ENCODE peak calls at places on chromosomes 1 and 21, in six cellular contexts. Y is GM10248, P is NCI-H1105, Q is cardiac muscle cell, S is left ventricle myocardium superior, I is cardiac fibroblast. Z is an unnamed sample.

GRCh38 chr1:69613414-69613813 is 45.7 kb downstream of the LRRC7 start:
- DNase-seq in Q (no peak), Y (no peak), I (no peak), S (no peak), P (no peak), Z (no peak)

GRCh38 chr1:155127672-155128468 is at the start of gene EFNA1:
- DNase-seq in I (peak; percentile 48), P (peak; percentile 39), Y (peak; percentile 53), Q (peak; percentile 81), S (peak; percentile 87), Z (peak; percentile 67)

GRCh38 chr1:29290414-29290980 is 54.2 kb downstream of the PTPRU start:
- DNase-seq in P (no peak), Y (no peak), Q (peak; percentile 59), I (peak; percentile 22), S (no peak), Z (no peak)

GRCh38 chr1:220338759-220339158 is 66.5 kb upstream of the RAB3GAP2 start:
- DNase-seq in I (no peak), S (no peak), P (no peak), Y (no peak), Q (no peak), Z (no peak)

GRCh38 chr21:15140321-15141019 is 75.7 kb upstream of the NRIP1 start:
- DNase-seq in I (peak; percentile 16), Q (peak; percentile 15), S (no peak), P (no peak), Y (no peak), Z (no peak)

GRCh38 chr1:17075470-17076255 is 21.8 kb upstream of the SDHB start:
- DNase-seq in Q (peak; percentile 17), I (peak; percentile 12), Y (peak; percentile 63), S (no peak), P (no peak), Z (peak; percentile 66)

GRCh38 chr1:7572654-7573152 is 198.4 kb upstream of the VAMP3 start:
- DNase-seq in I (no peak), S (peak; percentile 7), Q (no peak), Y (no peak), P (no peak), Z (no peak)

GRCh38 chr1:44283524-44284173 is 70.4 kb downstream of the DMAP1 start:
- DNase-seq in Y (no peak), Q (no peak), S (no peak), I (no peak), P (no peak), Z (no peak)

GRCh38 chr1:10969267-10969970 is 43.0 kb upstream of the TARDBP start:
- DNase-seq in S (no peak), P (peak; percentile 71), Y (no peak), Q (no peak), I (no peak), Z (no peak)

GRCh38 chr1:51313961-51314777 is 16.2 kb downstream of the TTC39A start:
- DNase-seq in I (peak; percentile 83), Q (no peak), Y (no peak), P (no peak), S (no peak), Z (no peak)

GRCh38 chr1:154276797-154277196 is 4.4 kb downstream of the HAX1 start:
- DNase-seq in S (no peak), I (no peak), P (no peak), Q (no peak), Y (no peak), Z (no peak)

GRCh38 chr1:119387858-119388257 is 19.3 kb downstream of the HAO2 start:
- DNase-seq in Y (no peak), I (no peak), P (no peak), Q (peak; percentile 46), S (no peak), Z (no peak)

GRCh38 chr1:79716481-79716880 is 710.0 kb upstream of the ADGRL4 start:
- DNase-seq in S (no peak), Q (no peak), Y (no peak), I (peak; percentile 91), P (no peak), Z (no peak)

GRCh38 chr1:207304710-207305151 is 16.7 kb upstream of the CD55 start:
- DNase-seq in P (no peak), S (no peak), I (peak; percentile 30), Y (no peak), Q (no peak), Z (no peak)

GRCh38 chr1:36124404-36125128 is 456 bp downstream of the COL8A2 start:
- DNase-seq in Q (no peak), I (no peak), S (no peak), P (no peak), Y (no peak), Z (no peak)

GRCh38 chr1:19250629-19251304 is 557 bp downstream of the EMC1 start:
- DNase-seq in P (no peak), Y (no peak), S (no peak), Q (no peak), I (no peak), Z (no peak)

GRCh38 chr21:29805110-29805509 is 134.7 kb downstream of the GRIK1 start:
- DNase-seq in S (no peak), Q (no peak), I (no peak), P (no peak), Y (no peak), Z (no peak)

GRCh38 chr1:53348491-53349368 is 20.9 kb upstream of the LRP8 start:
- DNase-seq in I (no peak), S (no peak), P (no peak), Q (peak; percentile 77), Y (no peak), Z (no peak)

GRCh38 chr1:79353224-79353623 is 346.7 kb upstream of the ADGRL4 start:
- DNase-seq in Q (peak; percentile 66), P (no peak), S (no peak), Y (peak; percentile 9), I (peak; percentile 77), Z (no peak)

GRCh38 chr1:67711850-67712202 is 26.8 kb downstream of the GADD45A start:
- DNase-seq in I (no peak), P (no peak), Q (no peak), S (no peak), Y (no peak), Z (no peak)

GRCh38 chr1:245457562-245457961 is 302.8 kb downstream of the KIF26B start:
- DNase-seq in P (no peak), S (no peak), I (no peak), Y (no peak), Q (no peak), Z (no peak)

GRCh38 chr1:173867753-173868265 is at the start of gene GAS5:
- DNase-seq in Q (peak; percentile 99), S (peak; percentile 98), P (peak; percentile 99), I (peak; percentile 100), Y (peak; percentile 95), Z (peak; percentile 93)

GRCh38 chr1:87812881-87813577 is 484.3 kb downstream of the LMO4 start:
- DNase-seq in I (no peak), S (no peak), Q (no peak), Y (peak; percentile 35), P (no peak), Z (peak; percentile 54)

Z was measured in GM13977.